ENCODE peak calls at places on chromosomes 11 and 22, in five cellular contexts. One of them, this sample, is unnamed.

GRCh38 chr22:32858957-32859356 is 57.5 kb downstream of the TIMP3 start:
- DNase-seq in HepG2: no peak
- DNase-seq in heart left ventricle: no peak
- DNase-seq in Peyer's patch: no peak
- DNase-seq in thoracic aorta: no peak
- DNase-seq in this sample: no peak

GRCh38 chr11:116272181-116272789 is 500.5 kb downstream of the BUD13 start:
- DNase-seq in HepG2: no peak
- DNase-seq in thoracic aorta: no peak
- DNase-seq in heart left ventricle: no peak
- DNase-seq in Peyer's patch: no peak
- DNase-seq in this sample: no peak

GRCh38 chr11:127656266-127656879 is 655.8 kb upstream of the KIRREL3 start:
- DNase-seq in HepG2: no peak
- DNase-seq in heart left ventricle: no peak
- DNase-seq in thoracic aorta: no peak
- DNase-seq in Peyer's patch: no peak
- DNase-seq in this sample: no peak

GRCh38 chr22:27377501-27377900 is 424.1 kb downstream of the MN1 start:
- DNase-seq in thoracic aorta: no peak
- DNase-seq in Peyer's patch: no peak
- DNase-seq in heart left ventricle: no peak
- DNase-seq in HepG2: no peak
- DNase-seq in this sample: no peak

GRCh38 chr22:45885941-45886395 is 91.0 kb downstream of the WNT7B start:
- DNase-seq in thoracic aorta: no peak
- DNase-seq in HepG2: peak
- DNase-seq in heart left ventricle: peak
- DNase-seq in Peyer's patch: no peak
- DNase-seq in this sample: no peak

GRCh38 chr11:3841426-3842304 is 906 bp upstream of the RHOG start:
- DNase-seq in heart left ventricle: peak
- DNase-seq in HepG2: peak
- DNase-seq in thoracic aorta: peak
- DNase-seq in Peyer's patch: peak
- DNase-seq in this sample: peak

GRCh38 chr11:43447124-43447523 is 88.4 kb downstream of the TTC17 start:
- DNase-seq in HepG2: no peak
- DNase-seq in thoracic aorta: no peak
- DNase-seq in Peyer's patch: no peak
- DNase-seq in heart left ventricle: no peak
- DNase-seq in this sample: no peak

GRCh38 chr11:99260696-99261095 is 239.9 kb downstream of the CNTN5 start:
- DNase-seq in Peyer's patch: no peak
- DNase-seq in thoracic aorta: no peak
- DNase-seq in heart left ventricle: no peak
- DNase-seq in HepG2: no peak
- DNase-seq in this sample: no peak

GRCh38 chr11:64121637-64122410 is 44.1 kb downstream of the MACROD1 start:
- DNase-seq in HepG2: no peak
- DNase-seq in thoracic aorta: no peak
- DNase-seq in heart left ventricle: no peak
- DNase-seq in Peyer's patch: no peak
- DNase-seq in this sample: peak

GRCh38 chr22:26671317-26672059 is 14.1 kb downstream of the MIAT start:
- DNase-seq in HepG2: no peak
- DNase-seq in Peyer's patch: peak
- DNase-seq in thoracic aorta: no peak
- DNase-seq in heart left ventricle: peak
- DNase-seq in this sample: peak

GRCh38 chr11:127098684-127099083 is 98.1 kb upstream of the KIRREL3 start:
- DNase-seq in thoracic aorta: no peak
- DNase-seq in HepG2: no peak
- DNase-seq in heart left ventricle: no peak
- DNase-seq in Peyer's patch: no peak
- DNase-seq in this sample: peak

GRCh38 chr11:128496249-128496648 is 91.1 kb downstream of the ETS1 start:
- DNase-seq in HepG2: no peak
- DNase-seq in heart left ventricle: no peak
- DNase-seq in Peyer's patch: no peak
- DNase-seq in thoracic aorta: no peak
- DNase-seq in this sample: no peak

GRCh38 chr11:47443028-47443700 is 5.8 kb downstream of the RAPSN start:
- DNase-seq in HepG2: no peak
- DNase-seq in heart left ventricle: no peak
- DNase-seq in thoracic aorta: no peak
- DNase-seq in Peyer's patch: no peak
- DNase-seq in this sample: no peak

GRCh38 chr11:33160587-33160986 is 693 bp downstream of the CSTF3 start:
- DNase-seq in HepG2: no peak
- DNase-seq in Peyer's patch: no peak
- DNase-seq in heart left ventricle: no peak
- DNase-seq in thoracic aorta: no peak
- DNase-seq in this sample: no peak

GRCh38 chr11:83467841-83468240 is 181.7 kb upstream of the CCDC90B start:
- DNase-seq in thoracic aorta: no peak
- DNase-seq in Peyer's patch: no peak
- DNase-seq in heart left ventricle: no peak
- DNase-seq in HepG2: no peak
- DNase-seq in this sample: no peak

GRCh38 chr11:132337819-132338416 is 967.5 kb downstream of the NTM start:
- DNase-seq in heart left ventricle: no peak
- DNase-seq in HepG2: no peak
- DNase-seq in thoracic aorta: no peak
- DNase-seq in Peyer's patch: no peak
- DNase-seq in this sample: no peak

GRCh38 chr11:1459219-1459575 is 27.4 kb downstream of the MOB2 start:
- DNase-seq in Peyer's patch: no peak
- DNase-seq in thoracic aorta: no peak
- DNase-seq in heart left ventricle: no peak
- DNase-seq in HepG2: no peak
- DNase-seq in this sample: no peak

GRCh38 chr22:27662359-27663030 is 139.1 kb downstream of the MN1 start:
- DNase-seq in thoracic aorta: no peak
- DNase-seq in Peyer's patch: no peak
- DNase-seq in heart left ventricle: peak
- DNase-seq in HepG2: peak
- DNase-seq in this sample: no peak

GRCh38 chr11:100930185-100930778 is 199.3 kb downstream of the PGR start:
- DNase-seq in Peyer's patch: no peak
- DNase-seq in thoracic aorta: no peak
- DNase-seq in heart left ventricle: no peak
- DNase-seq in HepG2: peak
- DNase-seq in this sample: no peak

GRCh38 chr11:125465254-125465653 is 30.8 kb downstream of the FEZ1 start:
- DNase-seq in thoracic aorta: no peak
- DNase-seq in heart left ventricle: no peak
- DNase-seq in Peyer's patch: no peak
- DNase-seq in HepG2: no peak
- DNase-seq in this sample: no peak

GRCh38 chr11:74681686-74682651 is 49.3 kb downstream of the CHRDL2 start:
- DNase-seq in heart left ventricle: peak
- DNase-seq in Peyer's patch: peak
- DNase-seq in HepG2: no peak
- DNase-seq in thoracic aorta: no peak
- DNase-seq in this sample: no peak

GRCh38 chr11:202490-202889 is 4.7 kb downstream of the BET1L start:
- DNase-seq in HepG2: no peak
- DNase-seq in Peyer's patch: peak
- DNase-seq in thoracic aorta: no peak
- DNase-seq in heart left ventricle: no peak
- DNase-seq in this sample: no peak

GRCh38 chr11:44936951-44937543 is 13.6 kb downstream of the TP53I11 start:
- DNase-seq in heart left ventricle: no peak
- DNase-seq in HepG2: no peak
- DNase-seq in thoracic aorta: no peak
- DNase-seq in Peyer's patch: no peak
- DNase-seq in this sample: no peak

GRCh38 chr11:102046841-102047240 is 396 bp upstream of the CFAP300 start:
- DNase-seq in HepG2: no peak
- DNase-seq in Peyer's patch: no peak
- DNase-seq in thoracic aorta: no peak
- DNase-seq in heart left ventricle: no peak
- DNase-seq in this sample: no peak

GRCh38 chr11:47220401-47220821 is 5.6 kb downstream of the DDB2 start:
- DNase-seq in thoracic aorta: no peak
- DNase-seq in Peyer's patch: no peak
- DNase-seq in heart left ventricle: no peak
- DNase-seq in HepG2: peak
- DNase-seq in this sample: no peak

GRCh38 chr11:115912484-115912945 is 408.3 kb upstream of the CADM1 start:
- DNase-seq in HepG2: no peak
- DNase-seq in heart left ventricle: no peak
- DNase-seq in Peyer's patch: no peak
- DNase-seq in thoracic aorta: no peak
- DNase-seq in this sample: no peak

GRCh38 chr11:58395581-58395980 is 11.1 kb downstream of the OR5B3 start:
- DNase-seq in Peyer's patch: no peak
- DNase-seq in heart left ventricle: no peak
- DNase-seq in HepG2: no peak
- DNase-seq in thoracic aorta: no peak
- DNase-seq in this sample: no peak

GRCh38 chr11:46071091-46071490 is 50.2 kb downstream of the PHF21A start:
- DNase-seq in Peyer's patch: no peak
- DNase-seq in heart left ventricle: no peak
- DNase-seq in thoracic aorta: no peak
- DNase-seq in HepG2: no peak
- DNase-seq in this sample: no peak

GRCh38 chr11:118145285-118146227 is 7.1 kb downstream of the SCN4B start:
- DNase-seq in thoracic aorta: peak
- DNase-seq in Peyer's patch: peak
- DNase-seq in heart left ventricle: peak
- DNase-seq in HepG2: peak
- DNase-seq in this sample: peak

GRCh38 chr11:120199613-120200012 is 11.2 kb upstream of the OAF start:
- DNase-seq in thoracic aorta: no peak
- DNase-seq in HepG2: no peak
- DNase-seq in heart left ventricle: no peak
- DNase-seq in Peyer's patch: no peak
- DNase-seq in this sample: no peak

GRCh38 chr11:10305964-10306918 is 1.4 kb downstream of the ADM start:
- DNase-seq in HepG2: no peak
- DNase-seq in Peyer's patch: peak
- DNase-seq in thoracic aorta: no peak
- DNase-seq in heart left ventricle: peak
- DNase-seq in this sample: no peak

GRCh38 chr11:73078631-73079030 is 63.5 kb downstream of the FCHSD2 start:
- DNase-seq in HepG2: no peak
- DNase-seq in thoracic aorta: no peak
- DNase-seq in Peyer's patch: no peak
- DNase-seq in heart left ventricle: no peak
- DNase-seq in this sample: no peak

GRCh38 chr11:73077454-73077853 is 64.7 kb downstream of the FCHSD2 start:
- DNase-seq in thoracic aorta: no peak
- DNase-seq in HepG2: no peak
- DNase-seq in heart left ventricle: no peak
- DNase-seq in Peyer's patch: no peak
- DNase-seq in this sample: no peak

GRCh38 chr11:73070653-73071052 is 71.5 kb downstream of the FCHSD2 start:
- DNase-seq in heart left ventricle: no peak
- DNase-seq in Peyer's patch: no peak
- DNase-seq in HepG2: no peak
- DNase-seq in thoracic aorta: no peak
- DNase-seq in this sample: no peak

DNA sequence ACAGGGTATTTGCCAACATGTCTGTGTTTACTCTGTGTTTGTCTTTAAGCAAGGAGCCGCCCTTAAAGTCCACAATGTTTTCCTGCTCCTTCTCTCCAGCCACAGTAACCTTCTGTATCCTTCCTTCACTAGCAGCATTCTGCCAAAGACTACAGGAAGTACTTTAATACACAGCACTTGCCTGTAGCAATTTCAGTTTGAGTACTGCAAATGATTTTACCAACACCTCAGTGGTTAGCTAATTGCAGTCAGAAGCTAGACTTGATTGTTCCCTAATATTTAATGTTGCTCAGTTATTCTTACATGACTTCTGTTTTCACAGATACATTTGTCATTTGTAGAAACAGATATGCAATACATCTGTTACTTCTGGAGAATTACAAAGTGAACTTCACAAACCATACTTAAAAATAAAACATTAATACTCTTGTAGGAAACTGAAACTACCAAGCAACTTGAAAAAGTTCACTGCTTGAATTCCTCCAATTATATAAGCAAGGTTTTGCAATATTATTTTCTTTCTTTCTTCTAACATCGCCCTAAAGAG is 69.1 kb downstream of the FCHSD2 start:
- DNase-seq in Peyer's patch: no peak
- DNase-seq in thoracic aorta: no peak
- DNase-seq in heart left ventricle: no peak
- DNase-seq in HepG2: no peak
- DNase-seq in this sample: no peak
- H3K4me3 ChIP-seq in Peyer's patch: peak
- H3K4me3 ChIP-seq in thoracic aorta: peak
- H3K4me3 ChIP-seq in heart left ventricle: no peak
- H3K4me3 ChIP-seq in HepG2: no peak
- H3K4me3 ChIP-seq in this sample: no peak

GRCh38 chr11:70351646-70352045 is 46.7 kb upstream of the CTTN start:
- DNase-seq in HepG2: no peak
- DNase-seq in thoracic aorta: no peak
- DNase-seq in heart left ventricle: no peak
- DNase-seq in Peyer's patch: no peak
- DNase-seq in this sample: no peak
- H3K27ac ChIP-seq in HepG2: no peak
- H3K27ac ChIP-seq in thoracic aorta: no peak
- H3K27ac ChIP-seq in heart left ventricle: no peak
- H3K27ac ChIP-seq in Peyer's patch: no peak
- H3K27ac ChIP-seq in this sample: no peak

GRCh38 chr11:114440971-114441810 is 1.9 kb downstream of the REXO2 start:
- DNase-seq in thoracic aorta: no peak
- DNase-seq in heart left ventricle: no peak
- DNase-seq in HepG2: peak
- DNase-seq in Peyer's patch: no peak
- DNase-seq in this sample: peak
- H3K4me3 ChIP-seq in thoracic aorta: peak
- H3K4me3 ChIP-seq in heart left ventricle: no peak
- H3K4me3 ChIP-seq in HepG2: peak
- H3K4me3 ChIP-seq in Peyer's patch: no peak
- H3K4me3 ChIP-seq in this sample: peak

GRCh38 chr22:25542231-25542630 is 22.2 kb upstream of the GRK3 start:
- DNase-seq in HepG2: no peak
- DNase-seq in Peyer's patch: no peak
- DNase-seq in heart left ventricle: no peak
- DNase-seq in thoracic aorta: no peak
- DNase-seq in this sample: no peak

GRCh38 chr22:25545117-25545516 is 19.4 kb upstream of the GRK3 start:
- DNase-seq in HepG2: no peak
- DNase-seq in heart left ventricle: no peak
- DNase-seq in thoracic aorta: no peak
- DNase-seq in Peyer's patch: no peak
- DNase-seq in this sample: no peak

GRCh38 chr22:25540128-25540790 is 24.2 kb upstream of the GRK3 start:
- DNase-seq in thoracic aorta: no peak
- DNase-seq in heart left ventricle: no peak
- DNase-seq in HepG2: no peak
- DNase-seq in Peyer's patch: no peak
- DNase-seq in this sample: no peak

GRCh38 chr22:25542720-25543402 is 21.6 kb upstream of the GRK3 start:
- DNase-seq in Peyer's patch: no peak
- DNase-seq in thoracic aorta: no peak
- DNase-seq in heart left ventricle: no peak
- DNase-seq in HepG2: no peak
- DNase-seq in this sample: no peak

GRCh38 chr22:25540912-25541660 is 23.4 kb upstream of the GRK3 start:
- DNase-seq in HepG2: no peak
- DNase-seq in Peyer's patch: no peak
- DNase-seq in heart left ventricle: no peak
- DNase-seq in thoracic aorta: no peak
- DNase-seq in this sample: no peak
- H3K27ac ChIP-seq in HepG2: no peak
- H3K27ac ChIP-seq in Peyer's patch: no peak
- H3K27ac ChIP-seq in heart left ventricle: peak
- H3K27ac ChIP-seq in thoracic aorta: no peak
- H3K27ac ChIP-seq in this sample: no peak

This sample was measured in SJCRH30.